ENCODE peak calls at places on chromosome 10, in six cellular contexts. H is lung microvascular endothelial cell; E is RCC 7860; N is astrocyte of the hippocampus; T is COR-L47; I is activated CD4-positive, alpha-beta T cell treated with anti-CD3 and anti-CD28 coated beads, Interleukin-2, amount 10 ng/mL, durations not matched to agents 7 days and 5 days. U is an unnamed sample.

GRCh38 chr10:70761727-70762350 is 23.3 kb downstream of the TBATA start:
- DNase-seq in N (no peak), E (no peak), H (no peak), I (no peak), T (no peak), U (no peak)

GRCh38 chr10:96369890-96370574 is 11.2 kb upstream of the OPALIN start:
- DNase-seq in H (no peak), E (peak; percentile 80), I (no peak), N (no peak), T (no peak), U (no peak)

GRCh38 chr10:102593074-102593803 is 51.0 kb upstream of the TRIM8 start:
- DNase-seq in T (no peak), I (no peak), E (peak; percentile 67), N (peak; percentile 47), H (no peak), U (no peak)

GRCh38 chr10:98258683-98259454 is 9.1 kb downstream of the LOXL4 start:
- DNase-seq in I (no peak), E (no peak), H (no peak), N (peak; percentile 52), T (no peak), U (no peak)

GRCh38 chr10:85597006-85597405 is 769.6 kb downstream of the GRID1 start:
- DNase-seq in I (no peak), N (no peak), T (no peak), H (no peak), E (no peak), U (no peak)

GRCh38 chr10:122567056-122567660 is 6.6 kb downstream of the DMBT1 start:
- DNase-seq in E (peak; percentile 7), H (peak; percentile 54), N (peak; percentile 23), I (peak; percentile 21), T (no peak), U (peak; percentile 55)

GRCh38 chr10:71359364-71360046 is 37.2 kb upstream of the CDH23 start:
- DNase-seq in N (no peak), T (no peak), I (no peak), H (no peak), E (no peak), U (no peak)

GRCh38 chr10:26622891-26623290 is 74.6 kb upstream of the PDSS1 start:
- DNase-seq in I (no peak), N (no peak), H (no peak), E (no peak), T (no peak), U (no peak)

GRCh38 chr10:86635402-86635801 is 18.9 kb upstream of the OPN4 start:
- DNase-seq in I (no peak), T (no peak), H (no peak), N (peak; percentile 69), E (no peak), U (no peak)

GRCh38 chr10:126088144-126088543 is 191.8 kb downstream of the FANK1 start:
- DNase-seq in T (no peak), N (no peak), I (no peak), E (peak; percentile 90), H (peak; percentile 36), U (no peak)

GRCh38 chr10:33286186-33286934 is 48.1 kb downstream of the NRP1 start:
- DNase-seq in E (no peak), I (no peak), N (no peak), H (no peak), T (no peak), U (no peak)

GRCh38 chr10:102433619-102434046 is 1.3 kb upstream of the CUEDC2 start:
- DNase-seq in N (no peak), I (no peak), T (no peak), H (no peak), E (no peak), U (no peak)

GRCh38 chr10:11782793-11783557 is 40.2 kb upstream of the PROSER2 start:
- DNase-seq in N (peak; percentile 69), T (peak; percentile 13), H (peak; percentile 71), I (peak; percentile 40), E (peak; percentile 68), U (no peak)

GRCh38 chr10:79055892-79056291 is 12.9 kb upstream of the ZMIZ1 start:
- DNase-seq in E (no peak), N (no peak), I (no peak), H (no peak), T (no peak), U (no peak)

GRCh38 chr10:93746844-93747284 is 10.9 kb upstream of the LGI1 start:
- DNase-seq in N (peak; percentile 96), H (no peak), I (no peak), T (peak; percentile 75), E (peak; percentile 94), U (peak; percentile 20)

GRCh38 chr10:1403508-1404230 is 333.7 kb downstream of the ADARB2 start:
- DNase-seq in I (no peak), N (no peak), H (no peak), T (no peak), E (no peak), U (no peak)

U was measured in activated CD4-positive, alpha-beta memory T cell treated with anti-CD3 and anti-CD28 coated beads for 36 hours.